ENCODE peak calls at places on chromosome 16, in four cellular contexts. O is IMR-90, T is GM12878, K is K562. R is an unnamed sample. For H3K9me3, the result is how much of the 10 kb centered on the place peaks cover.

GRCh38 chr16:27432600-27432957 is 30.6 kb downstream of the IL21R start:
- DNase-seq in T (no peak), O (peak), K (no peak), R (no peak)

GRCh38 chr16:85698459-85699223 is 9.9 kb upstream of the GINS2 start:
- DNase-seq in O (no peak), K (peak), T (no peak), R (no peak)

GRCh38 chr16:66740533-66740932 is 10.9 kb downstream of the DYNC1LI2 start:
- DNase-seq in K (peak), T (no peak), O (no peak), R (peak)

GRCh38 chr16:56608876-56609462 is 585 bp downstream of the MT2A start:
- DNase-seq in O (no peak), T (no peak), K (no peak), R (no peak)

GRCh38 chr16:48025359-48025758 is 130.4 kb downstream of the ABCC12 start:
- DNase-seq in T (no peak), O (no peak), K (no peak), R (no peak)

GRCh38 chr16:84543931-84544776 is 39.7 kb upstream of the MEAK7 start:
- DNase-seq in T (no peak), K (no peak), O (peak), R (no peak)

GRCh38 chr16:23186171-23186570 is 3.6 kb downstream of the SCNN1G start:
- DNase-seq in T (no peak), O (no peak), K (peak), R (no peak)

GRCh38 chr16:52416888-52417287 is 130.1 kb downstream of the TOX3 start:
- DNase-seq in K (no peak), T (no peak), O (no peak), R (no peak)

GRCh38 chr16:75593825-75594820 is 27.9 kb downstream of the GABARAPL2 start:
- DNase-seq in O (peak), K (peak), T (no peak), R (peak)

GRCh38 chr16:20938426-20938825 is 37.9 kb downstream of the LYRM1 start:
- DNase-seq in K (no peak), T (no peak), O (peak), R (peak)

GRCh38 chr16:70612931-70613330 is 33.4 kb upstream of the IL34 start:
- DNase-seq in T (no peak), O (no peak), K (no peak), R (no peak)

GRCh38 chr16:67190041-67190440 is at the start of gene EXOC3L1:
- DNase-seq in T (no peak), O (no peak), K (no peak), R (no peak)

GRCh38 chr16:7938175-7938574 is 605.5 kb downstream of the RBFOX1 start:
- DNase-seq in O (no peak), T (no peak), K (no peak), R (no peak)

GRCh38 chr16:23608194-23608593 is 12.1 kb upstream of the NDUFAB1 start:
- DNase-seq in K (no peak), T (no peak), O (peak), R (peak)

GRCh38 chr16:86211800-86212199 is 298.5 kb upstream of the FOXF1 start:
- DNase-seq in T (no peak), K (peak), O (no peak), R (no peak)

GRCh38 chr16:84156342-84156784 is 11.3 kb downstream of the DNAAF1 start:
- DNase-seq in O (no peak), K (no peak), T (no peak), R (no peak)

GRCh38 chr16:6969594-6969993 is 363.1 kb upstream of the RBFOX1 start:
- DNase-seq in K (peak), T (no peak), O (no peak), R (no peak)

GRCh38 chr16:85430523-85431381 is 182.4 kb upstream of the GSE1 start:
- DNase-seq in T (no peak), K (no peak), O (no peak), R (no peak)

GRCh38 chr16:4679156-4679853 is 14.1 kb upstream of the NUDT16L1 start:
- DNase-seq in K (no peak), O (no peak), T (no peak), R (no peak)

GRCh38 chr16:15856901-15857778 is at the start of gene MYH11:
- DNase-seq in O (no peak), T (no peak), K (no peak), R (no peak)

GRCh38 chr16:85898521-85899442 is at the start of gene IRF8:
- DNase-seq in T (peak), O (no peak), K (no peak), R (peak)

GRCh38 chr16:72864130-72864833 is 183.6 kb downstream of the ZFHX3 start:
- DNase-seq in K (no peak), T (no peak), O (no peak), R (no peak)

GRCh38 chr16:87701505-87701921 is 64.3 kb downstream of the KLHDC4 start:
- DNase-seq in K (no peak), O (no peak), T (no peak), R (no peak)

GRCh38 chr16:81778861-81779539 is at the start of gene PLCG2:
- DNase-seq in K (peak), T (no peak), O (no peak), R (peak)

GRCh38 chr16:19749571-19750080 is 31.6 kb downstream of the IQCK start:
- DNase-seq in T (no peak), O (no peak), K (no peak), R (peak)

GRCh38 chr16:53612003-53612402 is 91.7 kb downstream of the RPGRIP1L start:
- DNase-seq in T (no peak), K (no peak), O (no peak), R (no peak)

GRCh38 chr16:30767767-30768465 is 5.8 kb downstream of the RNF40 start:
- DNase-seq in O (no peak), T (no peak), K (no peak), R (no peak)

GRCh38 chr16:70646260-70647241 is at the start of gene IL34:
- DNase-seq in O (no peak), K (no peak), T (no peak), R (no peak)

GRCh38 chr16:28035866-28036393 is 27.6 kb downstream of the GSG1L start:
- DNase-seq in K (no peak), T (no peak), O (no peak), R (no peak)

GRCh38 chr16:15477802-15478201 is 43.4 kb downstream of the BMERB1 start:
- DNase-seq in K (no peak), T (no peak), O (peak), R (no peak)

GRCh38 chr16:17474572-17474971 is 3.8 kb upstream of the XYLT1 start:
- DNase-seq in K (no peak), T (no peak), O (no peak), R (no peak)

GRCh38 chr16:81967358-81967757 is 43.9 kb downstream of the SDR42E1 start:
- DNase-seq in O (no peak), K (no peak), T (no peak), R (no peak)

GRCh38 chr16:81265658-81266451 is 27.4 kb downstream of the BCO1 start:
- DNase-seq in O (peak), K (no peak), T (no peak), R (no peak)

GRCh38 chr16:29848420-29849297 is 14.4 kb downstream of the CDIPT start:
- DNase-seq in K (peak), O (peak), T (no peak), R (peak)

GRCh38 chr16:2163211-2163881 is 7.8 kb downstream of the TRAF7 start:
- DNase-seq in O (no peak), T (no peak), K (no peak), R (no peak)

GRCh38 chr16:2159052-2159838 is 3.7 kb downstream of the TRAF7 start:
- DNase-seq in T (no peak), K (no peak), O (peak), R (peak)

GRCh38 chr16:2161911-2162310 is 6.3 kb downstream of the TRAF7 start:
- DNase-seq in K (no peak), O (no peak), T (no peak), R (no peak)

GRCh38 chr16:2162676-2163118 is 7.1 kb downstream of the TRAF7 start:
- DNase-seq in O (no peak), K (no peak), T (no peak), R (no peak)

GRCh38 chr16:2160915-2161551 is 5.5 kb downstream of the TRAF7 start:
- DNase-seq in O (peak), K (no peak), T (no peak), R (no peak)
- TF ChIP-seq FOS in O (no peak), K (no peak), T (no peak), R (no peak)

GRCh38 chr16:13376174-13376573 is 474.8 kb downstream of the SHISA9 start:
- DNase-seq in K (no peak), O (no peak), T (no peak), R (no peak)

GRCh38 chr16:13377143-13377542 is 475.7 kb downstream of the SHISA9 start:
- DNase-seq in O (no peak), K (no peak), T (no peak), R (no peak)

GRCh38 chr16:13378151-13378550 is 476.8 kb downstream of the SHISA9 start:
- DNase-seq in T (no peak), O (no peak), K (no peak), R (no peak)

DNA sequence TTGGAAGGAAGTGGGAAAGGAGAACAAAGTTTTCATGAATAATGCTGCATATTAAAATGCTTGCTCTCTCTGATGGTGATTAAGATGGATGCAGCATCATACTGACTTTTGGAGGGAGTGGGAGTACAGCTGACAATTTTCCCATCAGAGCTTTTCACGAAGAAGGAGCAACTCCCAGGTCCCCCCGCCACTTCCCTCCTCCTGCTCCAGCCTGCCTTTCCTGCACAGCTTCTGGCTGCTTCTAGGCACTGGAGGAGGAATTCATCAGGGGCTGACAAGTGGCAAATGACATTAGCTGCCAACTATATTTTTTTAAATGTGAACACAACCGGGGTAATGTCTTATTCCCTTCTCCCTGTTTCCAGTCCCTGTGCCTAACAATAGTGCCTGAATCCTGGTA is 477.9 kb downstream of the SHISA9 start:
- DNase-seq in K (no peak), O (no peak), T (no peak), R (no peak)
- H3K9me3 ChIP-seq in K (under half), O (under half), T (under half), R (under half)

GRCh38 chr16:369275-369865 is 968 bp downstream of the MRPL28 start:
- DNase-seq in T (no peak), O (no peak), K (peak), R (no peak)
- H3K9ac ChIP-seq in T (peak), O (no peak), K (peak), R (no peak)

DNA sequence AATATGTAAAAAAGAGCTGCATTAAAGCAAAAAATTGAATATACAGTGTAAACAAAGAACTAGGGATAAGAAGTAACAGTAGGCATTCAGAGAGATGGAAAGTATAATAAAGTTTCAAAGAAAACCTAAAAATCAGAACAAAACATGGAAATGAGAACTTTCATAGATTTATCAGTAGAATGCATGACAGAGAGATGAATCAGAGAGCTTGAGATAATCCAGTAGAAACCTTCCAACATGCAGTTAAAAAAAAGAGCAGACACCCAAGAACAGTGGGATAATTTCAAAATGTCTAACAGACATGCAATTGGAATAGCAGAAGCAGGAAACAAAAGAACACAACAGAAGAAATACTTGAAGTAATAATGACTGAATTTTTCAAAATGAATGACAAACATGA is 1384.2 kb downstream of the CDH11 start:
- DNase-seq in O (no peak), T (no peak), K (no peak), R (no peak)
- TF ChIP-seq FOS in O (no peak), T (no peak), K (no peak), R (peak)

GRCh38 chr16:35909351-35909954 is 2450.0 kb downstream of the TP53TG3F start:
- DNase-seq in K (no peak), O (no peak), T (no peak), R (no peak)

GRCh38 chr16:35908942-35909341 is 2449.5 kb downstream of the TP53TG3F start:
- DNase-seq in T (no peak), K (peak), O (no peak), R (no peak)

GRCh38 chr16:35908152-35908551 is 2448.7 kb downstream of the TP53TG3F start:
- DNase-seq in O (no peak), T (no peak), K (no peak), R (no peak)

GRCh38 chr16:35910409-35910808 is 2451.0 kb downstream of the TP53TG3F start:
- DNase-seq in T (no peak), K (no peak), O (no peak), R (no peak)

GRCh38 chr16:35906440-35906839 is 2447.0 kb downstream of the TP53TG3F start:
- DNase-seq in O (no peak), T (no peak), K (no peak), R (no peak)
- H3K9me3 ChIP-seq in O (under half), T (under half), K (under half), R (under half)

GRCh38 chr16:58109330-58109729 is 19.9 kb downstream of the CFAP20 start:
- DNase-seq in O (no peak), T (no peak), K (no peak), R (no peak)
- H3K9ac ChIP-seq in O (no peak), T (no peak), K (no peak), R (no peak)

DNA sequence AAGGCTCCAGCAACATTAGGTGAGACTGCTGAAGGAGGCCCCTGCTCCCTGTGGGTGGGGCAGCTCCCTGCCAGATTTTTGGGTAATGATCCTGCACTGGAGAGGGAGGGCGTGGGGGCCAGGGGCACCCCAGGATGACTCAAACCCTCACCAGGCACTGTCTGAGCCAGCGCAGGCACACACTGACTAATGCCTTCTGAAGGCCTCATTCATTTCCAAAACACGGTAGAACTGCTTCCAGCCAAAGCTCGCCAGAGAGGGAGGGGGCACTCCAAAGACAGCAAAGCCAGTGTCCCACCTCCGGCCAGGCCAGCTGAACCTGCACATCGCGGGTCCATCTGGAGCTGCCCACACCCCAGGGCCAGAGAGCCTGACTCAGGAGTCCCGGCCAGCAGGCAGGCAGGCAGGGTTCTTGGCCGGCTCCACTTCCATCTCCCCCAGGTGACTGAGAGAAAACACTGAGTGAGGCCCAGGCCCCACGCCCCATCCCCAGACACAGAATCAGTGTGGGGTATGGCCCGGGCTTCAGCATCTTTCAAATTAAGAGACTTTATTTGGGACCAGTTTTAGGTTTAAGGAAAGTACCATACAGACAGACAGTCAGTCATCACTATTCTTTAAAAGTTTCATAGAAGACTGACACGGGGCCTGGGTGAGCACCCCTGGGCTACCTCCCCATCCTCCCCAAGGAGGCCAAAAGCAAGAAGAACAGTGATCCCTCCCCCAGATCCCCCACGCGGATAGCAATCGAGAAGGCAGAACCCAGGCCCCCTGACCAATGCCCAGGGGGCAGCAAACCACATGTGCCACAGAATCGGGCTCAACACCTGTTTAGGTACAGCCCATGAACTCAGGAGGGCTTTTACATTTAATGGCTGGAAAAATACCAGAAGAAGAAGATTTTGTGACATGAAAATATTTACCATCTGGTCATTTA is 2.3 kb downstream of the PIEZO1 start:
- DNase-seq in T (no peak), O (peak), K (peak), R (peak)
- TF ChIP-seq FOS in T (no peak), O (peak), K (no peak), R (no peak)

R was measured in endothelial cell of umbilical vein.